ENCODE peak calls at places on chromosomes 3 and 15, in four cellular contexts. X is nephron progenitor cell, Y is pancreas, J is left lung. C is an unnamed sample.
A peak's percentile ranks its signal among the peaks of the same experiment; 100 is the strongest.

GRCh38 chr15:68597581-68597980 is 18.8 kb downstream of the CORO2B start:
- DNase-seq in X (no peak), Y (no peak), J (no peak), C (no peak)

GRCh38 chr15:44082558-44083151 is 112.4 kb downstream of the FRMD5 start:
- DNase-seq in X (no peak), Y (no peak), J (no peak), C (no peak)

GRCh38 chr3:45693941-45694521 is 4.8 kb downstream of the SACM1L start:
- DNase-seq in X (no peak), Y (no peak), J (no peak), C (no peak)

GRCh38 chr3:46163551-46163981 is 44.5 kb downstream of the CCR1 start:
- DNase-seq in X (no peak), Y (no peak), J (no peak), C (no peak)

GRCh38 chr15:66692391-66692790 is 9.6 kb upstream of the SMAD6 start:
- DNase-seq in X (no peak), Y (no peak), J (no peak), C (no peak)

GRCh38 chr3:33064929-33065328 is 32.0 kb downstream of the GLB1 start:
- DNase-seq in X (no peak), Y (no peak), J (no peak), C (no peak)

GRCh38 chr3:152100491-152101086 is 168.1 kb upstream of the MBNL1 start:
- DNase-seq in X (no peak), Y (no peak), J (no peak), C (no peak)

GRCh38 chr15:68411735-68412134 is 20.2 kb downstream of the ITGA11 start:
- DNase-seq in X (no peak), Y (no peak), J (no peak), C (no peak)

GRCh38 chr3:11671648-11672100 is 28.0 kb upstream of the VGLL4 start:
- DNase-seq in X (no peak), Y (no peak), J (no peak), C (no peak)

GRCh38 chr3:127714866-127715265 is 42.1 kb downstream of the ABTB1 start:
- DNase-seq in X (no peak), Y (no peak), J (no peak), C (no peak)

GRCh38 chr3:159126261-159127020 is 324.6 kb downstream of the MFSD1 start:
- DNase-seq in X (no peak), Y (no peak), J (no peak), C (no peak)

GRCh38 chr3:105353485-105354161 is 13.1 kb upstream of the ALCAM start:
- DNase-seq in X (peak; percentile 47), Y (no peak), J (peak; percentile 77), C (no peak)

GRCh38 chr15:42800731-42801474 is 64.0 kb upstream of the CDAN1 start:
- DNase-seq in X (no peak), Y (no peak), J (no peak), C (no peak)

DNA sequence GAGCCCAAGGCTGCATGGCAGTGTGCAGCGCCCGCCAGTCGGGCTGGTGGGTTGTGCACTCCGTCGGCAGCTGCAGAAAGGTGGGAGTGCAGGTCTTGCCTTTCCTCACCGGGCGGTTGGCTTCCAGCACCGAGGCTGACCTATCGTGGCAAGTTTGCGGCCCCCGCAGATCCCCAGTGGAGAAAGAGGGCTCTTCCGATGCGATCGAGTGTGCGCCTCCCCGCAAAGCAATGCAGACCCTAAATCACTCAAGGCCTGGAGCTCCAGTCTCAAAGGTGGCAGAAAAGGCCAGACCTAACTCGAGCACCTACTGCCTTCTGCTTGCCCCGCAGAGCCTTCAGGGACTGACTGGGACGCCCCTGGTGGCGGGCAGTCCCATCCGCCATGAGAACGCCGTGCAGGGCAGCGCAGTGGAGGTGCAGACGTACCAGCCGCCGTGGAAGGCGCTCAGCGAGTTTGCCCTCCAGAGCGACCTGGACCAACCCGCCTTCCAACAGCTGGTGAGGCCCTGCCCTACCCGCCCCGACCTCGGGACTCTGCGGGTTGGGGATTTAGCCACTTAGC is 4.3 kb downstream of the ISL2 start:
- DNase-seq in X (peak; percentile 57), Y (peak; percentile 51), J (peak; percentile 81), C (no peak)
- TF ChIP-seq CTCF in X (no peak), Y (no peak), J (no peak), C (peak; percentile 42)

GRCh38 chr3:70308760-70309159 is 3.7 kb downstream of the MDFIC2 start:
- DNase-seq in X (peak; percentile 15), Y (no peak), J (no peak), C (no peak)
- TF ChIP-seq CTCF in X (peak; percentile 16), Y (no peak), J (no peak), C (peak; percentile 77)

GRCh38 chr3:12943124-12944021 is 102.0 kb upstream of the RPL32 start:
- DNase-seq in X (no peak), Y (no peak), J (no peak), C (no peak)
- TF ChIP-seq CTCF in X (no peak), Y (no peak), J (no peak), C (no peak)

DNA sequence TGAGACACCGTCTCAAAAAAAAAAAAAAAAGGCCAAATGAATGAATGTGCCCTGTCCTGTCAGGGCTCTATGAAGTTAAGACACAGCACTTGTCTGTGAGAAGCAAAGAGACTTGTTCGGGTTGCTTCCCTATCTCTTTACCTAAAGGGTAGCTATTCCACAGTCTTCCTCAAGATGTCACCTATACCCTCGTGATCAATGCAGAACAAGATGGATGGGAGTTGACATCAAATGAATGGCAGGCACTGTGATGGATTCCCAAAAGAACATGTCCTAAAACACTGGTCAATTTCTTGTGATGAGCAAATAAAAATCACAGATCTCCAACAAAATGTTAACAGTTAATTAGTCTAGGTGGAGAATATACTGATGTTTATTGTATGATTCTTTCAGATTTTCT is 9.5 kb downstream of the TADA3 start:
- DNase-seq in X (no peak), Y (no peak), J (no peak), C (no peak)
- TF ChIP-seq CTCF in X (no peak), Y (no peak), J (no peak), C (peak; percentile 38)

GRCh38 chr3:61526307-61526706 is 35.1 kb upstream of the PTPRG start:
- DNase-seq in X (no peak), Y (no peak), J (no peak), C (no peak)
- TF ChIP-seq CTCF in X (no peak), Y (no peak), J (no peak), C (no peak)

DNA sequence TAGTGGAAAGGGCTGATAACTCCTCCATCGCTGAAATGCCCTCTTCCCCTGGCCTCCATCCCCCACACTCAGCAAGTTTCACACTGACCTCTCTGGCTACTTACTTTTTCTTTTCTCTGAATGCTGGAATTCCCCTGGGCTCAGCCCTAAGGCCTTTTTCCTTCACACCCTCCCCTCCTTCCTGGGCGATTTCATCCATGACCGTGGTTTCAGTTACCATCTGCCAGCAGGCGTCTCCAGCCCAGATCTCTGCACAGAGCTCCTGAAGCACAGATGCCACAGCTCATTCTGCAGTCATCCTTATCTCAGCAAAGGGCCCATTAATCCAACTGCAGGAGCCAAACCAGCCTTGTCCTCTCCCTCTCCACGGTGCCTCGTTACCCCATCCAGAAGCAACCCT is 114.0 kb downstream of the RFTN1 start:
- DNase-seq in X (peak; percentile 52), Y (no peak), J (no peak), C (no peak)
- TF ChIP-seq CTCF in X (no peak), Y (no peak), J (no peak), C (peak; percentile 71)